ENCODE peak calls at places on chromosomes 13 and 19, in four cellular contexts. One of them, this sample, is unnamed.

GRCh38 chr19:31351212-31352193 is 2.3 kb upstream of the TSHZ3 start:
- DNase-seq in heart right ventricle: peak
- DNase-seq in HFF-Myc: no peak
- DNase-seq in naive thymus-derived CD4-positive, alpha-beta T cell: no peak
- DNase-seq in this sample: no peak

GRCh38 chr13:91576590-91576989 is 178.2 kb downstream of the GPC5 start:
- DNase-seq in heart right ventricle: no peak
- DNase-seq in naive thymus-derived CD4-positive, alpha-beta T cell: no peak
- DNase-seq in HFF-Myc: no peak
- DNase-seq in this sample: peak

GRCh38 chr19:33612928-33613327 is 8.8 kb upstream of the CHST8 start:
- DNase-seq in HFF-Myc: no peak
- DNase-seq in naive thymus-derived CD4-positive, alpha-beta T cell: no peak
- DNase-seq in heart right ventricle: no peak
- DNase-seq in this sample: no peak

GRCh38 chr13:68608147-68608546 is 1378.0 kb upstream of the PCDH9 start:
- DNase-seq in naive thymus-derived CD4-positive, alpha-beta T cell: no peak
- DNase-seq in HFF-Myc: no peak
- DNase-seq in heart right ventricle: no peak
- DNase-seq in this sample: no peak

GRCh38 chr13:110519506-110519905 is 42.0 kb downstream of the RAB20 start:
- DNase-seq in naive thymus-derived CD4-positive, alpha-beta T cell: no peak
- DNase-seq in heart right ventricle: no peak
- DNase-seq in HFF-Myc: no peak
- DNase-seq in this sample: no peak

GRCh38 chr19:3350014-3350663 is 16.2 kb upstream of the NFIC start:
- DNase-seq in HFF-Myc: no peak
- DNase-seq in heart right ventricle: no peak
- DNase-seq in naive thymus-derived CD4-positive, alpha-beta T cell: no peak
- DNase-seq in this sample: no peak

GRCh38 chr13:42847891-42848663 is 66.7 kb downstream of the FAM216B start:
- DNase-seq in naive thymus-derived CD4-positive, alpha-beta T cell: no peak
- DNase-seq in heart right ventricle: no peak
- DNase-seq in HFF-Myc: no peak
- DNase-seq in this sample: no peak

GRCh38 chr13:29753593-29754485 is 96.6 kb downstream of the UBL3 start:
- DNase-seq in naive thymus-derived CD4-positive, alpha-beta T cell: no peak
- DNase-seq in heart right ventricle: no peak
- DNase-seq in HFF-Myc: no peak
- DNase-seq in this sample: no peak

GRCh38 chr19:21468791-21469190 is 36.6 kb upstream of the ZNF429 start:
- DNase-seq in heart right ventricle: no peak
- DNase-seq in HFF-Myc: no peak
- DNase-seq in naive thymus-derived CD4-positive, alpha-beta T cell: no peak
- DNase-seq in this sample: no peak

GRCh38 chr19:41886761-41887710 is 4.1 kb downstream of the ARHGEF1 start:
- DNase-seq in heart right ventricle: no peak
- DNase-seq in naive thymus-derived CD4-positive, alpha-beta T cell: peak
- DNase-seq in HFF-Myc: no peak
- DNase-seq in this sample: no peak

GRCh38 chr13:110869805-110870706 is 44.8 kb downstream of the ANKRD10 start:
- DNase-seq in naive thymus-derived CD4-positive, alpha-beta T cell: no peak
- DNase-seq in HFF-Myc: peak
- DNase-seq in heart right ventricle: peak
- DNase-seq in this sample: peak

GRCh38 chr13:80850771-80851170 is 509.8 kb upstream of the SPRY2 start:
- DNase-seq in naive thymus-derived CD4-positive, alpha-beta T cell: no peak
- DNase-seq in heart right ventricle: no peak
- DNase-seq in HFF-Myc: no peak
- DNase-seq in this sample: no peak

GRCh38 chr13:102317593-102317992 is 84.3 kb downstream of the FGF14 start:
- DNase-seq in heart right ventricle: peak
- DNase-seq in HFF-Myc: no peak
- DNase-seq in naive thymus-derived CD4-positive, alpha-beta T cell: no peak
- DNase-seq in this sample: no peak

GRCh38 chr13:79637086-79637763 is 156.3 kb downstream of the NDFIP2 start:
- DNase-seq in heart right ventricle: peak
- DNase-seq in HFF-Myc: no peak
- DNase-seq in naive thymus-derived CD4-positive, alpha-beta T cell: no peak
- DNase-seq in this sample: no peak

GRCh38 chr13:110302986-110303385 is 4.0 kb downstream of the COL4A1 start:
- DNase-seq in HFF-Myc: no peak
- DNase-seq in heart right ventricle: no peak
- DNase-seq in naive thymus-derived CD4-positive, alpha-beta T cell: no peak
- DNase-seq in this sample: no peak

GRCh38 chr19:10431943-10432735 is 11.8 kb downstream of the PDE4A start:
- DNase-seq in heart right ventricle: peak
- DNase-seq in HFF-Myc: no peak
- DNase-seq in naive thymus-derived CD4-positive, alpha-beta T cell: peak
- DNase-seq in this sample: no peak

GRCh38 chr19:47608908-47609879 is at the start of gene BICRA:
- DNase-seq in HFF-Myc: peak
- DNase-seq in naive thymus-derived CD4-positive, alpha-beta T cell: peak
- DNase-seq in heart right ventricle: peak
- DNase-seq in this sample: peak
- H3K4me3 ChIP-seq in HFF-Myc: peak
- H3K4me3 ChIP-seq in naive thymus-derived CD4-positive, alpha-beta T cell: peak
- H3K4me3 ChIP-seq in heart right ventricle: peak
- H3K4me3 ChIP-seq in this sample: peak

GRCh38 chr13:95382906-95383305 is 81.7 kb upstream of the ABCC4 start:
- DNase-seq in HFF-Myc: no peak
- DNase-seq in heart right ventricle: no peak
- DNase-seq in naive thymus-derived CD4-positive, alpha-beta T cell: no peak
- DNase-seq in this sample: no peak
- H3K4me3 ChIP-seq in HFF-Myc: no peak
- H3K4me3 ChIP-seq in heart right ventricle: no peak
- H3K4me3 ChIP-seq in naive thymus-derived CD4-positive, alpha-beta T cell: no peak
- H3K4me3 ChIP-seq in this sample: no peak

GRCh38 chr19:17266026-17266425 is 1.2 kb upstream of the BABAM1 start:
- DNase-seq in naive thymus-derived CD4-positive, alpha-beta T cell: no peak
- DNase-seq in HFF-Myc: no peak
- DNase-seq in heart right ventricle: no peak
- DNase-seq in this sample: no peak
- H3K4me3 ChIP-seq in naive thymus-derived CD4-positive, alpha-beta T cell: no peak
- H3K4me3 ChIP-seq in HFF-Myc: no peak
- H3K4me3 ChIP-seq in heart right ventricle: no peak
- H3K4me3 ChIP-seq in this sample: no peak

GRCh38 chr19:50315773-50316448 is 13.3 kb downstream of the KCNC3 start:
- DNase-seq in heart right ventricle: no peak
- DNase-seq in naive thymus-derived CD4-positive, alpha-beta T cell: no peak
- DNase-seq in HFF-Myc: no peak
- DNase-seq in this sample: no peak

GRCh38 chr19:50312967-50313811 is 16.0 kb downstream of the KCNC3 start:
- DNase-seq in HFF-Myc: no peak
- DNase-seq in naive thymus-derived CD4-positive, alpha-beta T cell: no peak
- DNase-seq in heart right ventricle: no peak
- DNase-seq in this sample: no peak

GRCh38 chr19:50313812-50314536 is 15.2 kb downstream of the KCNC3 start:
- DNase-seq in naive thymus-derived CD4-positive, alpha-beta T cell: no peak
- DNase-seq in heart right ventricle: no peak
- DNase-seq in HFF-Myc: no peak
- DNase-seq in this sample: no peak

GRCh38 chr19:50317115-50317514 is 12.1 kb downstream of the KCNC3 start:
- DNase-seq in naive thymus-derived CD4-positive, alpha-beta T cell: no peak
- DNase-seq in HFF-Myc: no peak
- DNase-seq in heart right ventricle: no peak
- DNase-seq in this sample: no peak

DNA sequence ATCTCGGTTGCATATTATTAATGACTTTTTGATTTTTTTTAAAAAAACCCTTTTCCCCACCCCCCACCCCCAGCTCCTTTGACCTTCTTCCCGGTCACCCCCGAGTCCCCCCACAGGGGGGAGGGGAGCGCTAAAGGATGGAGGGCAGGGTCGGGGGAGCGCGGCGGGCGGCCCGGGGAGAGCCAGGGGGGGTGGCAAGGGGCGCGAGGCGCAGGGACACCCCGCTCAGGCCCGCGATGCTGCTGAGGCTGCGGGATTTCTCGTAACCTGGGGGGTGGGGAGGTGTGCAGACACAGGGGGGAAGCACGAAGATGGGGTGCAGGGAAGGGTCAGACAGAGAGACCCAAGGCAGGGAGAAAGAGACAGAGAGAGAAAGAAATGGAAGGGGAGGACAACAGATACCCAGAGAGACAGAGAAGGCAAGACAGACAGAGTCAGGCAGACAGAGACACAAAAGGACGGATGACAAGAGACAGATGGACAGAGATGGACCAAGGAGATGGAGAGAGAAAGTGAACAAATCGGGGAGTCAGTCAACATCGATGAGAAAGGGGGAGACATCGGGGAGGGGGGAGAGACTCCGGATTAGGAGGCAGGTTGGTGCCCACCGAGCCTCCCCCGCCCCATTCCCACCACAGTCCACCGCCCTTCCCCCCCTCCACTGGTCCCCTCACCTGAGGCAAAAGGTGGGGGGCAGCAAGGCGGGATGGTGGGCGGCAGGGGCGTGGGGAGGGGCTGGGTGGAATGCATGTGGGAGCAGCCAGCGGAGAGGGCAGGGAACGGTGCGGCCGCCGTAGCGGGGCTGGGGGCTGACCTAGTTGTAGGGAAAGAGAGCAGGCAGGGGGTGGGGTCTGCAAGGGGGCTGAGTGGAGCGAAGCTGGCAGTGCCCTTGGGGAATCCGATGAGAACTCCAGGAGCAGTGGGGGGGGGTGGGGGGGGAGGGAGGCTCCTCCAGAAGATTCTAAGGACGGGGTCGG is 14.2 kb downstream of the KCNC3 start:
- DNase-seq in heart right ventricle: no peak
- DNase-seq in HFF-Myc: no peak
- DNase-seq in naive thymus-derived CD4-positive, alpha-beta T cell: no peak
- DNase-seq in this sample: no peak
- H3K4me3 ChIP-seq in heart right ventricle: no peak
- H3K4me3 ChIP-seq in HFF-Myc: no peak
- H3K4me3 ChIP-seq in naive thymus-derived CD4-positive, alpha-beta T cell: no peak
- H3K4me3 ChIP-seq in this sample: no peak

GRCh38 chr19:13505761-13506549 is at the start of gene CACNA1A:
- DNase-seq in naive thymus-derived CD4-positive, alpha-beta T cell: no peak
- DNase-seq in heart right ventricle: no peak
- DNase-seq in HFF-Myc: no peak
- DNase-seq in this sample: no peak

GRCh38 chr19:13506550-13506878 is 235 bp upstream of the CACNA1A start:
- DNase-seq in HFF-Myc: no peak
- DNase-seq in naive thymus-derived CD4-positive, alpha-beta T cell: no peak
- DNase-seq in heart right ventricle: no peak
- DNase-seq in this sample: no peak

GRCh38 chr19:13507053-13507611 is 853 bp upstream of the CACNA1A start:
- DNase-seq in naive thymus-derived CD4-positive, alpha-beta T cell: no peak
- DNase-seq in heart right ventricle: no peak
- DNase-seq in HFF-Myc: no peak
- DNase-seq in this sample: no peak

DNA sequence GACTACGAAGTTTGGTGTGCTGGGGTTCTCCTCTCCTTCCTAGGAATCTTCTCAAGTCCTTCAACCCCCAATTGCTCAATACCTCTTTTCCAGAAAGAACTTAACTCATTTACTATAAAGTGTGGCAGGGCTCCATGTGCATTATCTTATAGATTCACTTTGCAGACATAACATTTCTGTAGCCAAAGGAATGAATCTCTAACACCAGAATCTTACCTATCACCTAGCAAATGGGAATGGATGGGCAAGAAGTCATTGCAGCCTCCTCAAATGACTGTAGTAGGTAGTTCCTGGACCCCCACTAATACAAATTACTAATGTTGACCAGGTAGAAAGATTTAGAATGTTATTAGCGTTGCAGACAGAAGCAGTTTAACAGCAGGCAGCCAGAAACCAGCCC is 5.7 kb upstream of the CACNA1A start:
- DNase-seq in HFF-Myc: no peak
- DNase-seq in naive thymus-derived CD4-positive, alpha-beta T cell: no peak
- DNase-seq in heart right ventricle: no peak
- DNase-seq in this sample: no peak
- H3K4me3 ChIP-seq in HFF-Myc: no peak
- H3K4me3 ChIP-seq in naive thymus-derived CD4-positive, alpha-beta T cell: no peak
- H3K4me3 ChIP-seq in heart right ventricle: no peak
- H3K4me3 ChIP-seq in this sample: no peak